ENCODE peak calls at places on chromosomes 16 and 17, in six cellular contexts. I, G, T, C, M and K are unnamed samples.

GRCh38 chr16:55502801-55503366 is 6.0 kb upstream of the LPCAT2 start:
- DNase-seq in I (no peak), G (peak), T (no peak), C (peak), M (peak), K (peak)

GRCh38 chr16:46573008-46573833 is 48.0 kb downstream of the SHCBP1 start:
- DNase-seq in I (no peak), G (peak), T (peak), C (no peak), M (peak), K (no peak)

GRCh38 chr16:51490866-51491265 is 339.8 kb upstream of the SALL1 start:
- DNase-seq in I (no peak), G (peak), T (no peak), C (no peak), M (no peak), K (no peak)

GRCh38 chr16:78822509-78822908 is 723.1 kb downstream of the WWOX start:
- DNase-seq in I (no peak), G (no peak), T (no peak), C (no peak), M (no peak), K (no peak)

GRCh38 chr17:76716834-76717205 is 6.1 kb upstream of the MXRA7 start:
- DNase-seq in I (no peak), G (no peak), T (no peak), C (no peak), M (peak), K (no peak)

GRCh38 chr17:58414596-58414997 is 2.7 kb downstream of the RNF43 start:
- DNase-seq in I (no peak), G (no peak), T (no peak), C (no peak), M (no peak), K (no peak)

GRCh38 chr16:53991181-53992056 is 287.5 kb downstream of the FTO start:
- DNase-seq in I (no peak), G (peak), T (no peak), C (no peak), M (peak), K (no peak)

GRCh38 chr16:73116576-73116975 is 68.6 kb upstream of the ZFHX3 start:
- DNase-seq in I (no peak), G (peak), T (no peak), C (no peak), M (no peak), K (no peak)

GRCh38 chr17:66426397-66427033 is 124.1 kb downstream of the PRKCA start:
- DNase-seq in I (peak), G (peak), T (peak), C (no peak), M (peak), K (no peak)

GRCh38 chr16:72471317-72471716 is 299.4 kb upstream of the PMFBP1 start:
- DNase-seq in I (no peak), G (no peak), T (no peak), C (no peak), M (no peak), K (no peak)

GRCh38 chr16:17026600-17027242 is 444.0 kb downstream of the XYLT1 start:
- DNase-seq in I (no peak), G (no peak), T (peak), C (no peak), M (no peak), K (no peak)